ENCODE peak calls at places on chromosomes 1 and 21, in seven cellular contexts. One of them, this sample, is unnamed. For H3K4me1, the result is how much of the 10 kb centered on the place peaks cover.

GRCh38 chr1:6504887-6505286 is 13.4 kb upstream of the PLEKHG5 start:
- DNase-seq in BE2C: no peak
- DNase-seq in CD8-positive, alpha-beta T cell: no peak
- DNase-seq in Panc1: no peak
- DNase-seq in tibial artery: no peak
- DNase-seq in psoas muscle: no peak
- DNase-seq in body of pancreas: no peak
- DNase-seq in this sample: no peak

GRCh38 chr21:34574581-34574980 is 40.3 kb downstream of the RCAN1 start:
- DNase-seq in BE2C: no peak
- DNase-seq in CD8-positive, alpha-beta T cell: no peak
- DNase-seq in Panc1: no peak
- DNase-seq in tibial artery: no peak
- DNase-seq in psoas muscle: no peak
- DNase-seq in body of pancreas: no peak
- DNase-seq in this sample: no peak

GRCh38 chr1:205998457-205999241 is 4.5 kb downstream of the RAB7B start:
- DNase-seq in BE2C: no peak
- DNase-seq in CD8-positive, alpha-beta T cell: no peak
- DNase-seq in Panc1: no peak
- DNase-seq in tibial artery: no peak
- DNase-seq in psoas muscle: no peak
- DNase-seq in body of pancreas: no peak
- DNase-seq in this sample: no peak

GRCh38 chr1:234589064-234589765 is 20.8 kb downstream of the IRF2BP2 start:
- DNase-seq in BE2C: no peak
- DNase-seq in CD8-positive, alpha-beta T cell: no peak
- DNase-seq in Panc1: no peak
- DNase-seq in tibial artery: no peak
- DNase-seq in psoas muscle: peak
- DNase-seq in body of pancreas: no peak
- DNase-seq in this sample: no peak

GRCh38 chr1:24483441-24483840 is 19.2 kb upstream of the RCAN3 start:
- DNase-seq in BE2C: no peak
- DNase-seq in CD8-positive, alpha-beta T cell: no peak
- DNase-seq in Panc1: no peak
- DNase-seq in tibial artery: no peak
- DNase-seq in psoas muscle: no peak
- DNase-seq in body of pancreas: peak
- DNase-seq in this sample: no peak

GRCh38 chr1:115073298-115074087 is 15.8 kb downstream of the TSPAN2 start:
- DNase-seq in BE2C: no peak
- DNase-seq in CD8-positive, alpha-beta T cell: no peak
- DNase-seq in Panc1: no peak
- DNase-seq in tibial artery: peak
- DNase-seq in psoas muscle: no peak
- DNase-seq in body of pancreas: no peak
- DNase-seq in this sample: no peak

GRCh38 chr1:3413975-3414710 is 40.3 kb upstream of the ARHGEF16 start:
- DNase-seq in BE2C: no peak
- DNase-seq in CD8-positive, alpha-beta T cell: no peak
- DNase-seq in Panc1: no peak
- DNase-seq in tibial artery: no peak
- DNase-seq in psoas muscle: no peak
- DNase-seq in body of pancreas: no peak
- DNase-seq in this sample: no peak

GRCh38 chr1:108643492-108644333 is 17.2 kb downstream of the HENMT1 start:
- DNase-seq in BE2C: peak
- DNase-seq in CD8-positive, alpha-beta T cell: no peak
- DNase-seq in Panc1: no peak
- DNase-seq in tibial artery: no peak
- DNase-seq in psoas muscle: no peak
- DNase-seq in body of pancreas: peak
- DNase-seq in this sample: peak

GRCh38 chr1:7752512-7753417 is 18.3 kb upstream of the VAMP3 start:
- DNase-seq in BE2C: peak
- DNase-seq in CD8-positive, alpha-beta T cell: no peak
- DNase-seq in Panc1: peak
- DNase-seq in tibial artery: no peak
- DNase-seq in psoas muscle: peak
- DNase-seq in body of pancreas: peak
- DNase-seq in this sample: peak

GRCh38 chr1:25543425-25544242 is at the start of gene LDLRAP1:
- DNase-seq in BE2C: peak
- DNase-seq in CD8-positive, alpha-beta T cell: peak
- DNase-seq in Panc1: no peak
- DNase-seq in tibial artery: peak
- DNase-seq in psoas muscle: peak
- DNase-seq in body of pancreas: peak
- DNase-seq in this sample: peak

GRCh38 chr1:200620273-200621131 is at the start of gene KIF14:
- DNase-seq in BE2C: peak
- DNase-seq in CD8-positive, alpha-beta T cell: peak
- DNase-seq in Panc1: peak
- DNase-seq in tibial artery: peak
- DNase-seq in psoas muscle: peak
- DNase-seq in body of pancreas: peak
- DNase-seq in this sample: peak

GRCh38 chr1:112961072-112961471 is 5.1 kb upstream of the SLC16A1 start:
- DNase-seq in BE2C: no peak
- DNase-seq in CD8-positive, alpha-beta T cell: no peak
- DNase-seq in Panc1: no peak
- DNase-seq in tibial artery: no peak
- DNase-seq in psoas muscle: no peak
- DNase-seq in body of pancreas: no peak
- DNase-seq in this sample: no peak

GRCh38 chr1:168783831-168784230 is 54.8 kb upstream of the DPT start:
- DNase-seq in BE2C: no peak
- DNase-seq in CD8-positive, alpha-beta T cell: no peak
- DNase-seq in Panc1: no peak
- DNase-seq in tibial artery: no peak
- DNase-seq in psoas muscle: no peak
- DNase-seq in body of pancreas: peak
- DNase-seq in this sample: no peak

GRCh38 chr1:172914517-172915144 is 136.1 kb downstream of the TNFSF18 start:
- DNase-seq in BE2C: no peak
- DNase-seq in CD8-positive, alpha-beta T cell: no peak
- DNase-seq in Panc1: no peak
- DNase-seq in tibial artery: no peak
- DNase-seq in psoas muscle: no peak
- DNase-seq in body of pancreas: no peak
- DNase-seq in this sample: no peak

GRCh38 chr1:188782220-188782841 is 1695.3 kb downstream of the BRINP3 start:
- DNase-seq in BE2C: peak
- DNase-seq in CD8-positive, alpha-beta T cell: no peak
- DNase-seq in Panc1: peak
- DNase-seq in tibial artery: no peak
- DNase-seq in psoas muscle: no peak
- DNase-seq in body of pancreas: peak
- DNase-seq in this sample: no peak

GRCh38 chr1:6412896-6413295 is 6.8 kb downstream of the HES2 start:
- DNase-seq in BE2C: no peak
- DNase-seq in CD8-positive, alpha-beta T cell: no peak
- DNase-seq in Panc1: no peak
- DNase-seq in tibial artery: no peak
- DNase-seq in psoas muscle: no peak
- DNase-seq in body of pancreas: no peak
- DNase-seq in this sample: no peak

GRCh38 chr1:181166377-181167196 is 78.1 kb downstream of the IER5 start:
- DNase-seq in BE2C: peak
- DNase-seq in CD8-positive, alpha-beta T cell: peak
- DNase-seq in Panc1: peak
- DNase-seq in tibial artery: peak
- DNase-seq in psoas muscle: peak
- DNase-seq in body of pancreas: peak
- DNase-seq in this sample: peak

GRCh38 chr21:17784604-17785402 is 34.4 kb downstream of the C21orf91 start:
- DNase-seq in BE2C: no peak
- DNase-seq in CD8-positive, alpha-beta T cell: no peak
- DNase-seq in Panc1: no peak
- DNase-seq in tibial artery: no peak
- DNase-seq in psoas muscle: no peak
- DNase-seq in body of pancreas: no peak
- DNase-seq in this sample: no peak

GRCh38 chr1:206693592-206693991 is 8.9 kb downstream of the MAPKAPK2 start:
- DNase-seq in BE2C: no peak
- DNase-seq in CD8-positive, alpha-beta T cell: no peak
- DNase-seq in Panc1: no peak
- DNase-seq in tibial artery: peak
- DNase-seq in psoas muscle: peak
- DNase-seq in body of pancreas: no peak
- DNase-seq in this sample: no peak

GRCh38 chr1:48616710-48617109 is 144.7 kb upstream of the SPATA6 start:
- DNase-seq in BE2C: no peak
- DNase-seq in CD8-positive, alpha-beta T cell: no peak
- DNase-seq in Panc1: no peak
- DNase-seq in tibial artery: no peak
- DNase-seq in psoas muscle: no peak
- DNase-seq in body of pancreas: no peak
- DNase-seq in this sample: no peak

GRCh38 chr1:224542783-224543440 is 73.2 kb upstream of the CNIH3 start:
- DNase-seq in BE2C: peak
- DNase-seq in CD8-positive, alpha-beta T cell: no peak
- DNase-seq in Panc1: no peak
- DNase-seq in tibial artery: no peak
- DNase-seq in psoas muscle: no peak
- DNase-seq in body of pancreas: peak
- DNase-seq in this sample: no peak

GRCh38 chr21:26365849-26366248 is 195.3 kb upstream of the APP start:
- DNase-seq in BE2C: no peak
- DNase-seq in CD8-positive, alpha-beta T cell: no peak
- DNase-seq in Panc1: no peak
- DNase-seq in tibial artery: no peak
- DNase-seq in psoas muscle: no peak
- DNase-seq in body of pancreas: no peak
- DNase-seq in this sample: no peak

GRCh38 chr1:27130798-27131197 is 24.1 kb downstream of the SLC9A1 start:
- DNase-seq in BE2C: no peak
- DNase-seq in CD8-positive, alpha-beta T cell: no peak
- DNase-seq in Panc1: no peak
- DNase-seq in tibial artery: no peak
- DNase-seq in psoas muscle: no peak
- DNase-seq in body of pancreas: no peak
- DNase-seq in this sample: no peak

GRCh38 chr1:145784409-145784808 is 39.5 kb downstream of the RNF115 start:
- DNase-seq in BE2C: no peak
- DNase-seq in CD8-positive, alpha-beta T cell: no peak
- DNase-seq in Panc1: no peak
- DNase-seq in tibial artery: no peak
- DNase-seq in psoas muscle: no peak
- DNase-seq in body of pancreas: no peak
- DNase-seq in this sample: no peak

DNA sequence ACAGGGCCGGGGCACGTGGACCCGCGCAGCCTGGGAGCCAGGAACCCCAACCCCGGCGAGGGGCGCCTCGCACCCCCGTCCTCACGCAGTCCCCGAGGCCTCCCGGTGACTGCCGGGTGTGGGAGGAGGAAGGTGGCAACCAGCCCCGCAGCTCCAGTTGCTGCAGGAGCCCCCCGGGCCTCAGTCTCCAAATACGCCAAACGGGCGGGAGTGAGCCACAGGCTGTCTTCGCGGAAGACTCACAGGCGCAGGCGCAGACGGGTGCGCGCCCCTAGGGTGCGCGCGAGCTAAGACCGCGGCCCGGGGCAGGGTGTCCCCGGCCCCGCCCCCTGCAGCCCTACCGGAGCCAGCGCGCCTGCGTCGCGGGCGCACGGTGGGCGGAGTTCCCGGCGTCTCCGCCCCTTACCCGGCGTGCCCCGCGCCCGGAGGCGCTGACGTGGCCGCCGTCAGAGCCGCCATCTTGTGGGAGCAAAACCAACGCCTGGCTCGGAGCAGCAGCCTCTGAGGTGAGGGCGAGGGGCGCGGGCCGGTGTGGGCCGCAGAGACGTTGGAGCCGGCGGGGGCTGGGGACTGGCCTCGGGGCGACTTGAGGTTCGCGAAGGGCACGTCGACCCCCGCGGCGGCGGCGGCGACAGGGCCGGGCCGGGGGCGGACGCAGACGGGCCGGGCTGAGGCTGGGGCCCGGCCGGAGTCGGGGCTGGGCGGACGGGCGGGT is at the start of gene ARF1:
- DNase-seq in BE2C: peak
- DNase-seq in CD8-positive, alpha-beta T cell: peak
- DNase-seq in Panc1: peak
- DNase-seq in tibial artery: peak
- DNase-seq in psoas muscle: peak
- DNase-seq in body of pancreas: peak
- DNase-seq in this sample: peak
- H3K4me1 ChIP-seq in BE2C: under half
- H3K4me1 ChIP-seq in CD8-positive, alpha-beta T cell: half or more
- H3K4me1 ChIP-seq in Panc1: under half
- H3K4me1 ChIP-seq in tibial artery: half or more
- H3K4me1 ChIP-seq in psoas muscle: under half
- H3K4me1 ChIP-seq in body of pancreas: under half
- H3K4me1 ChIP-seq in this sample: under half

GRCh38 chr1:222654849-222655248 is 37.0 kb downstream of the MIA3 start:
- DNase-seq in BE2C: no peak
- DNase-seq in CD8-positive, alpha-beta T cell: peak
- DNase-seq in Panc1: no peak
- DNase-seq in tibial artery: no peak
- DNase-seq in psoas muscle: no peak
- DNase-seq in body of pancreas: peak
- DNase-seq in this sample: no peak
- TF ChIP-seq CTCF in BE2C: no peak
- TF ChIP-seq CTCF in CD8-positive, alpha-beta T cell: peak
- TF ChIP-seq CTCF in Panc1: no peak
- TF ChIP-seq CTCF in tibial artery: no peak
- TF ChIP-seq CTCF in psoas muscle: no peak
- TF ChIP-seq CTCF in body of pancreas: no peak
- TF ChIP-seq CTCF in this sample: peak

DNA sequence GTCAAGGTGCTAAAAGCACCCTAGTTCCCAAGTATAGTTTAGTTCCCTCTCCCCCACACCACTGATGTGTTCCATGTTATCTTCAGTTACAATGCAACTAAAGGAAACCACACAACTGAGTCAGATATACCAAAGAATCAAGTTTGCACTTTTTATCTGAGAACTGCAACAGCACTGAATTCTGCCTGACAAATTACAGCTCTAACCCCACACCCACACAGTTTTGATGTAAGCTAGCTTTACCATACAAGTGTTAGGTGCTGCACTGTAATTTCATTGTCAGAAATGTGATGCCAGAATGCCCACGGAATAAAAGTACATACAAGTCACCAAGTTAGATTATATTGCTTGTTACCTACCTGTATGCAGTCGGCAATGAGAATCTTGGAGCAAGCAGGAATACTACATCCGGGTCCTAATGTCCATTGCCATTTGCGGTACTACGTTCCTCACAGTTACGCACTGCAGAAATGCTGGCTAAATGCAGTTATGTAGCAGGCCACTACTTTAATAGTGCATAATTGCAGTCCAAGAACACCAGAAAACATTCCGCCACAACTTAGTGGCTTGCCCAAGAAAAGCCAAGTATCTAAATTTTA is 12.1 kb downstream of the SFPQ start:
- DNase-seq in BE2C: no peak
- DNase-seq in CD8-positive, alpha-beta T cell: no peak
- DNase-seq in Panc1: no peak
- DNase-seq in tibial artery: no peak
- DNase-seq in psoas muscle: no peak
- DNase-seq in body of pancreas: no peak
- DNase-seq in this sample: no peak
- H3K4me1 ChIP-seq in BE2C: under half
- H3K4me1 ChIP-seq in CD8-positive, alpha-beta T cell: half or more
- H3K4me1 ChIP-seq in Panc1: under half
- H3K4me1 ChIP-seq in tibial artery: under half
- H3K4me1 ChIP-seq in psoas muscle: half or more
- H3K4me1 ChIP-seq in body of pancreas: under half
- H3K4me1 ChIP-seq in this sample: under half

GRCh38 chr21:32844653-32845443 is 73.3 kb upstream of the PAXBP1 start:
- DNase-seq in BE2C: no peak
- DNase-seq in CD8-positive, alpha-beta T cell: no peak
- DNase-seq in Panc1: no peak
- DNase-seq in tibial artery: no peak
- DNase-seq in psoas muscle: no peak
- DNase-seq in body of pancreas: no peak
- DNase-seq in this sample: no peak
- TF ChIP-seq CTCF in BE2C: peak
- TF ChIP-seq CTCF in CD8-positive, alpha-beta T cell: no peak
- TF ChIP-seq CTCF in Panc1: no peak
- TF ChIP-seq CTCF in tibial artery: no peak
- TF ChIP-seq CTCF in psoas muscle: no peak
- TF ChIP-seq CTCF in body of pancreas: no peak
- TF ChIP-seq CTCF in this sample: no peak